ENCODE peak calls at places on chromosome 14, in five cellular contexts. P is effector memory CD8-positive, alpha-beta T cell; F is neuronal stem cell; R is mesothelial cell of epicardium; I is A549. S is an unnamed sample.

GRCh38 chr14:100529561-100530031 is 57.6 kb downstream of the BEGAIN start:
- DNase-seq in P (no peak), F (no peak), R (no peak), I (no peak), S (no peak)

GRCh38 chr14:64060648-64061096 is 207.9 kb downstream of the SYNE2 start:
- DNase-seq in P (peak), F (peak), R (no peak), I (peak), S (no peak)

GRCh38 chr14:30443368-30444007 is 115.5 kb upstream of the G2E3 start:
- DNase-seq in P (no peak), F (peak), R (no peak), I (peak), S (no peak)

GRCh38 chr14:76918176-76918750 is 92.1 kb downstream of the LRRC74A start:
- DNase-seq in P (no peak), F (no peak), R (no peak), I (no peak), S (no peak)

GRCh38 chr14:89465894-89466293 is 48.9 kb upstream of the FOXN3 start:
- DNase-seq in P (no peak), F (no peak), R (no peak), I (no peak), S (no peak)

GRCh38 chr14:94665121-94665520 is 52.9 kb downstream of the SERPINA3 start:
- DNase-seq in P (no peak), F (no peak), R (no peak), I (no peak), S (no peak)

GRCh38 chr14:38524636-38525403 is 268.9 kb upstream of the CLEC14A start:
- DNase-seq in P (no peak), F (no peak), R (no peak), I (no peak), S (no peak)

GRCh38 chr14:59107819-59108218 is 80.6 kb upstream of the DAAM1 start:
- DNase-seq in P (no peak), F (no peak), R (no peak), I (no peak), S (no peak)

GRCh38 chr14:64081174-64081746 is 212.9 kb downstream of the ESR2 start:
- DNase-seq in P (no peak), F (no peak), R (no peak), I (no peak), S (no peak)

GRCh38 chr14:63922696-63923421 is 70.1 kb downstream of the SYNE2 start:
- DNase-seq in P (no peak), F (no peak), R (no peak), I (peak), S (no peak)

GRCh38 chr14:78446807-78447206 is 276.6 kb downstream of the NRXN3 start:
- DNase-seq in P (no peak), F (peak), R (no peak), I (no peak), S (no peak)

GRCh38 chr14:52853522-52853854 is 62.1 kb upstream of the GNPNAT1 start:
- DNase-seq in P (no peak), F (no peak), R (no peak), I (no peak), S (no peak)

GRCh38 chr14:22650960-22651521 is 6.9 kb upstream of the OR6J1 start:
- DNase-seq in P (no peak), F (no peak), R (no peak), I (no peak), S (no peak)

GRCh38 chr14:53943751-53944083 is 12.9 kb downstream of the BMP4 start:
- DNase-seq in P (no peak), F (no peak), R (no peak), I (no peak), S (no peak)

GRCh38 chr14:61502459-61503093 is 181.2 kb downstream of the PRKCH start:
- DNase-seq in P (no peak), F (no peak), R (no peak), I (no peak), S (no peak)

GRCh38 chr14:99035712-99036593 is 236.0 kb downstream of the BCL11B start:
- DNase-seq in P (no peak), F (peak), R (peak), I (peak), S (no peak)

GRCh38 chr14:99808515-99808914 is 15.3 kb downstream of the EML1 start:
- DNase-seq in P (no peak), F (no peak), R (no peak), I (no peak), S (no peak)

GRCh38 chr14:70808023-70808401 is 1.3 kb downstream of the MAP3K9 start:
- DNase-seq in P (peak), F (no peak), R (no peak), I (peak), S (peak)

GRCh38 chr14:101033006-101033405 is 129.5 kb upstream of the RTL1 start:
- DNase-seq in P (no peak), F (no peak), R (peak), I (no peak), S (no peak)

GRCh38 chr14:101962503-101962874 is 1.9 kb upstream of the DYNC1H1 start:
- DNase-seq in P (no peak), F (no peak), R (no peak), I (peak), S (no peak)